ENCODE peak calls at places on chromosomes 4 and X, in ten cellular contexts. J is IMR-90; W is dorsolateral prefrontal cortex; A is CD4-positive, alpha-beta T cell; P is A673; R is fibroblast of lung; S is endothelial cell of umbilical vein; V is A549; F is stomach; C is mammary epithelial cell. X is an unnamed sample.

GRCh38 chr4:88456757-88457306 is at the start of gene HERC5:
- DNase-seq in C (peak; percentile 79), J (peak; percentile 81), V (peak; percentile 82), P (peak; percentile 79), W (peak; percentile 79), R (peak; percentile 87), A (peak; percentile 88), S (peak; percentile 97), F (peak; percentile 94), X (peak; percentile 88)

GRCh38 chr4:85527815-85528214 is 52.9 kb downstream of the ARHGAP24 start:
- DNase-seq in A (no peak), S (no peak), F (no peak), W (no peak), J (no peak), V (no peak), C (no peak), P (no peak), R (no peak), X (no peak)

GRCh38 chr4:41912546-41912945 is 22.7 kb upstream of the TMEM33 start:
- DNase-seq in C (no peak), A (no peak), W (no peak), S (no peak), V (no peak), P (no peak), F (no peak), R (no peak), J (no peak), X (no peak)

GRCh38 chr4:111639120-111639519 is 506.1 kb upstream of the FAM241A start:
- DNase-seq in P (no peak), J (peak; percentile 70), W (no peak), V (no peak), C (no peak), A (no peak), R (peak; percentile 23), S (no peak), F (no peak), X (no peak)

GRCh38 chr4:46432923-46433322 is 43.0 kb upstream of the GABRA2 start:
- DNase-seq in C (peak; percentile 59), R (peak; percentile 22), W (no peak), J (peak; percentile 85), A (no peak), F (no peak), P (peak; percentile 35), S (no peak), V (no peak), X (peak; percentile 39)

GRCh38 chr4:120694973-120695372 is 227.6 kb downstream of the PRDM5 start:
- DNase-seq in C (peak; percentile 75), S (peak; percentile 68), F (no peak), R (peak; percentile 70), J (peak; percentile 82), A (no peak), W (no peak), V (peak; percentile 3), P (peak; percentile 70), X (peak; percentile 54)

GRCh38 chr4:138199568-138200235 is 42.4 kb downstream of the SLC7A11 start:
- DNase-seq in J (peak; percentile 33), F (peak; percentile 41), R (peak; percentile 54), C (peak; percentile 94), W (no peak), S (peak; percentile 61), A (no peak), V (no peak), P (no peak), X (peak; percentile 85)

GRCh38 chrX:320126-320783 is 1.7 kb upstream of the GTPBP6 start:
- DNase-seq in C (peak; percentile 17), S (peak; percentile 28), P (no peak), W (peak; percentile 45), F (no peak), R (peak; percentile 24), A (no peak), V (no peak), J (peak; percentile 10), X (no peak)

GRCh38 chrX:133461226-133461625 is 45.9 kb upstream of the GPC4 start:
- DNase-seq in J (no peak), S (no peak), P (no peak), W (no peak), C (no peak), A (no peak), R (peak; percentile 38), F (no peak), V (no peak), X (no peak)

GRCh38 chr4:52664479-52664878 is 5.4 kb upstream of the USP46 start:
- DNase-seq in R (no peak), A (no peak), J (no peak), S (no peak), F (no peak), W (no peak), V (no peak), P (no peak), C (no peak), X (no peak)

GRCh38 chr4:52660643-52661042 is 1.5 kb upstream of the USP46 start:
- DNase-seq in V (no peak), R (no peak), A (no peak), F (no peak), P (no peak), W (no peak), S (no peak), J (no peak), C (no peak), X (no peak)

GRCh38 chr4:52661966-52662705 is 3.0 kb upstream of the USP46 start:
- DNase-seq in W (no peak), S (no peak), F (no peak), C (peak; percentile 39), J (no peak), R (no peak), P (no peak), V (no peak), A (no peak), X (no peak)

GRCh38 chr4:52670121-52670520 is 11.0 kb upstream of the USP46 start:
- DNase-seq in W (no peak), V (no peak), P (no peak), S (no peak), F (no peak), J (no peak), R (no peak), C (peak; percentile 63), A (no peak), X (no peak)

GRCh38 chr4:52665592-52665991 is 6.5 kb upstream of the USP46 start:
- DNase-seq in R (peak; percentile 3), W (no peak), A (no peak), F (no peak), P (no peak), S (peak; percentile 47), J (no peak), C (no peak), V (no peak), X (no peak)
- TF ChIP-seq CTCF in R (peak; percentile 15), W (no peak), A (no peak), F (peak; percentile 15), P (peak; percentile 27), S (no peak), J (peak; percentile 28), C (peak; percentile 8), V (no peak), X (no peak)

GRCh38 chrX:150767045-150767395 is 73.8 kb downstream of the MTMR1 start:
- DNase-seq in F (peak; percentile 36), W (no peak), A (no peak), C (no peak), R (no peak), J (no peak), S (no peak), P (no peak), V (no peak), X (no peak)
- H3K27ac ChIP-seq in F (no peak overlapping the region), W (peak overlapping the region; percentile 80), A (no peak overlapping the region), C (no peak overlapping the region), R (peak overlapping the region; percentile 61), J (peak overlapping the region; percentile 47), S (no peak overlapping the region), P (no peak overlapping the region), V (peak overlapping the region; percentile 28), X (peak overlapping the region; percentile 6)

GRCh38 chr4:105630670-105631655 is 77.5 kb downstream of the INTS12 start:
- DNase-seq in W (no peak), P (no peak), V (no peak), C (peak; percentile 74), F (no peak), A (no peak), S (no peak), R (no peak), J (no peak), X (peak; percentile 21)

GRCh38 chr4:105633241-105633640 is 75.2 kb downstream of the INTS12 start:
- DNase-seq in W (no peak), F (peak; percentile 28), J (no peak), R (no peak), S (no peak), P (no peak), V (no peak), A (no peak), C (peak; percentile 79), X (peak; percentile 47)

GRCh38 chr4:105632599-105632998 is 75.9 kb downstream of the INTS12 start:
- DNase-seq in P (no peak), R (no peak), C (no peak), F (no peak), J (no peak), V (no peak), W (no peak), S (no peak), A (no peak), X (no peak)

GRCh38 chr4:105634402-105634801 is 74.1 kb downstream of the INTS12 start:
- DNase-seq in W (no peak), R (no peak), V (no peak), F (no peak), S (no peak), C (no peak), P (no peak), A (no peak), J (no peak), X (no peak)

DNA sequence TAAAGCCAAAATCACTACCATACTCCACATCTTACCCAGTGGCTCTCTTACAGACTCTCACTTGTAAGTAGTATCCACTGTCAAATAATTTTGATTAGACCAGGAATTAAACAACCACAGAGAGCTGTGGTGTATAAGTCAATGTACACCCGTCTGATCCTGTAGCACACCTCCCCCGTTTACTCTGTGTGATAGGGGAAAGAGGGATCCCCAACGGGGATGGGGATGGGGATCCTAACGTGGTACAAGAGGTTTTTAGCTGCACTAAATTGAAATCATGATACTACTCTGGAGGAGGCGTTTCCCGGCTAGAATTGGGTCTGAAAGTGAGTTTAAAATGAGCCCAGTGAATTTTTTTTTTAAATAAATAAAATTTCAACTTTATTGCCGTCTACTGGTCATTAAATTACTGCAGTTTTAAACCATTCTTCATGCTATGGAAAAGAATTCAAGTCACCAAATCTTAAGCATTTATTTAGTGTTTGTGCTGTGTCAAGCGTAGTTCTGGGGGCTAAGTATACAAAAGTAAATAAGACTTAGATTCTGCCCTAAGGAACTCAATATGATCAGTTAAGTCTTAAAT is 76.6 kb downstream of the INTS12 start:
- DNase-seq in F (no peak), J (no peak), C (no peak), V (no peak), R (no peak), W (no peak), S (no peak), P (no peak), A (no peak), X (no peak)
- TF ChIP-seq CTCF in F (no peak), J (no peak), C (no peak), V (no peak), R (no peak), W (no peak), S (no peak), P (no peak), A (peak; percentile 64), X (no peak)

DNA sequence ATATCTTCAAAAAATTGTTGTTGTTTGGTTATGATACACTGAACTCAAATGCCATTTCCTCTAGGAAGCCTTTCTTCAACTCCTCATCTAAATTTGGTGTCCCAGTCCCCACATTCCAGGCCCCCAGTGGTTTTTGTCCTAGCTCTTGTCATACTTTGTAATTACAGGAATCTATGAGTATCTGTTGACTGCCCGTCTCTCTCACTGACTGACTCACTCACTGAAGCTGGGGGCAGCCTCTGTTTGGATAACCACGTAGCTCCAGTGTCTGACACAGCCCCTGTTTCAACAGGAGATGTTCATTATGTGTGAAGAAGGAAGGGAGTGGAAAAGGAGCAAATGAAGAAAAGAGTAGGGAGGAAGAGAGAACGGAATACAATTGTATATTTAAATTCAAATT is 284.1 kb upstream of the TENM3 start:
- DNase-seq in A (no peak), R (peak; percentile 94), C (peak; percentile 87), P (no peak), V (no peak), W (no peak), S (no peak), J (peak; percentile 89), F (no peak), X (peak; percentile 38)
- H3K27ac ChIP-seq in A (no peak overlapping the region), R (no peak overlapping the region), C (peak overlapping the region; percentile 81), P (no peak overlapping the region), V (peak overlapping the region; percentile 38), W (no peak overlapping the region), S (no peak overlapping the region), J (peak overlapping the region; percentile 53), F (no peak overlapping the region), X (no peak overlapping the region)